ENCODE peak calls at places on chromosomes 7 and 10, in nine cellular contexts. M is fibroblast of the aortic adventitia, O is nephron progenitor cell, D is astrocyte of the spinal cord, K is breast epithelium, H is uterus, Z is hepatocyte, Q is mucosa of descending colon, A is left ventricle myocardium inferior. C is an unnamed sample.

GRCh38 chr10:986881-987634 is 1.2 kb upstream of the GTPBP4 start:
- DNase-seq in A (no peak), O (no peak), Z (no peak), M (peak; percentile 74), H (no peak), D (peak; percentile 74), Q (peak; percentile 38), K (no peak), C (no peak)

GRCh38 chr7:151599401-151600227 is 79.9 kb upstream of the RHEB start:
- DNase-seq in O (no peak), Q (no peak), A (no peak), M (peak; percentile 94), Z (peak; percentile 58), H (peak; percentile 63), K (no peak), D (peak; percentile 92), C (no peak)

GRCh38 chr7:146956853-146957252 is 840.3 kb downstream of the CNTNAP2 start:
- DNase-seq in K (no peak), D (peak; percentile 7), Q (no peak), O (no peak), Z (no peak), M (no peak), A (no peak), H (no peak), C (no peak)

GRCh38 chr10:59877191-59877671 is 29.1 kb downstream of the CCDC6 start:
- DNase-seq in Z (no peak), O (no peak), D (peak; percentile 60), Q (no peak), M (no peak), A (no peak), K (no peak), H (no peak), C (no peak)

GRCh38 chr10:130807096-130807495 is 504.4 kb downstream of the TCERG1L start:
- DNase-seq in O (no peak), Z (no peak), H (no peak), A (no peak), D (no peak), K (no peak), M (no peak), Q (no peak), C (no peak)

GRCh38 chr10:130021373-130021950 is 57.4 kb upstream of the EBF3 start:
- DNase-seq in K (no peak), D (peak; percentile 49), Z (no peak), A (no peak), M (peak; percentile 93), H (no peak), O (no peak), Q (no peak), C (no peak)

GRCh38 chr10:78165172-78165571 is 131.5 kb downstream of the RPS24 start:
- DNase-seq in A (no peak), M (no peak), H (no peak), K (no peak), Z (no peak), O (no peak), D (no peak), Q (no peak), C (no peak)

GRCh38 chr7:128835790-128836641 is 5.8 kb downstream of the FLNC start:
- DNase-seq in O (no peak), H (peak; percentile 70), D (peak; percentile 59), A (no peak), Z (no peak), K (no peak), Q (no peak), M (peak; percentile 65), C (no peak)

GRCh38 chr10:45421231-45422097 is 47.4 kb downstream of the ALOX5 start:
- DNase-seq in Z (no peak), K (no peak), D (no peak), O (no peak), M (no peak), H (no peak), A (no peak), Q (no peak), C (no peak)

GRCh38 chr7:102407910-102408309 is 11.7 kb downstream of the PRKRIP1 start:
- DNase-seq in A (no peak), Z (no peak), D (no peak), K (no peak), Q (no peak), O (no peak), H (no peak), M (no peak), C (no peak)

GRCh38 chr7:110177463-110177862 is 913.5 kb upstream of the LRRN3 start:
- DNase-seq in Z (no peak), Q (no peak), A (no peak), H (no peak), O (no peak), D (no peak), K (no peak), M (no peak), C (no peak)

GRCh38 chr10:104642311-104643022 is 1.4 kb downstream of the SORCS3 start:
- DNase-seq in A (no peak), O (peak; percentile 91), Q (no peak), Z (peak; percentile 80), M (peak; percentile 22), K (no peak), H (no peak), D (peak; percentile 12), C (peak; percentile 92)

GRCh38 chr7:144738708-144739314 is 97.0 kb downstream of the TPK1 start:
- DNase-seq in D (peak; percentile 31), A (no peak), O (no peak), Z (peak; percentile 43), Q (no peak), K (no peak), H (no peak), M (peak; percentile 59), C (no peak)

GRCh38 chr10:124162774-124163354 is 69.5 kb upstream of the CHST15 start:
- DNase-seq in K (no peak), O (no peak), H (no peak), M (no peak), D (no peak), Z (no peak), Q (no peak), A (no peak), C (no peak)

GRCh38 chr10:68826764-68827591 is at the start of gene STOX1:
- DNase-seq in H (peak; percentile 39), A (peak; percentile 47), Z (peak; percentile 88), D (peak; percentile 47), M (peak; percentile 27), Q (peak; percentile 82), O (peak; percentile 83), K (peak; percentile 62), C (peak; percentile 77)

DNA sequence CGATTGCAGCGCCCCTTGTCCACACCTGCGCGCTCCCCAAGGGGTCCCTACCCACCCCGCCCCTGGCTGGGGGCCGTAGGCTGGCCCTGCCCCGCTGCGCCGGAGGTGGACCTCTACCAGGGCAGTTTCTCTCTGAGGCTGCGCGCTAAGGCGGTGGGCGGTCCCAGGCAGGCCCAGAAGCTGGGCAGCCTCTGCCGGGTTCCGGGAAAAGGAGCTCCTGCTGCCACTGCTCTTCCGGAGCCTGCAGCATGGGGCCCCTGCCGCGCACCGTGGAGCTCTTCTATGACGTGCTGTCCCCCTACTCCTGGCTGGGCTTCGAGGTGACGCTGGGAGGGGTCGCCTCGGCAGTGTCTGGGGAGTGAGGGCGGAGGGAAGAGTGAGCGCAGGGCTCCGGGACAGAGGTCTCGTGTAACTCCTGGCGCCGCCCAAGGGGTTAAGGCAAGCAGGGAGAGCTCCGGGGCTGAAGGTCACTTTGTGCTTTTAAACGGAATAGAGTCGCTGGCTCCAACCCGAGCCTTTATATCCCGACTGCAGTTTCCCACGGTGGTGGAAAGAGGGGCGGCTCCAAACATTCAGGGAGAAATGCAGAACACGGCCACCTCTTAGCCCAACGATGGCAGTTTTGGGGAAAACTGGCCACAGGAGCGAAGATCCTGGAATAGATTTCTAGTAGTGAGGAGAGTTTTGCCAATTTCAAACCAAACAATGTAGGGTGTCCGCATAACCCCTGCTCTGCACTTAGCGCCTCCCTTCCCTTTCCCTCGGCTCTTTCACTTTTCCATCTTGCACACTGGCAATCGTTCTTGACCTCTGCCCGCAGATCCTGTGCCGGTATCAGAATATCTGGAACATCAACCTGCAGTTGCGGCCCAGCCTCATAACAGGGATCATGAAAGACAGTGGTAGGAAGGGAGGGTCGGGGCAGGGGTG is at the start of gene GSTK1:
- DNase-seq in D (peak; percentile 65), Q (peak; percentile 92), A (peak; percentile 90), Z (peak; percentile 90), H (peak; percentile 83), M (peak; percentile 63), O (peak; percentile 80), K (peak; percentile 84), C (peak; percentile 78)
- TF ChIP-seq CTCF in D (no peak), Q (no peak), A (no peak), Z (no peak), H (no peak), M (no peak), O (no peak), K (peak; percentile 6), C (no peak)

GRCh38 chr10:102101152-102101551 is 19.0 kb downstream of the LDB1 start:
- DNase-seq in H (no peak), D (no peak), O (no peak), K (no peak), M (no peak), Q (no peak), A (no peak), Z (no peak), C (no peak)
- TF ChIP-seq CTCF in H (no peak), D (no peak), O (no peak), K (no peak), M (no peak), Q (no peak), A (no peak), Z (no peak), C (no peak)

DNA sequence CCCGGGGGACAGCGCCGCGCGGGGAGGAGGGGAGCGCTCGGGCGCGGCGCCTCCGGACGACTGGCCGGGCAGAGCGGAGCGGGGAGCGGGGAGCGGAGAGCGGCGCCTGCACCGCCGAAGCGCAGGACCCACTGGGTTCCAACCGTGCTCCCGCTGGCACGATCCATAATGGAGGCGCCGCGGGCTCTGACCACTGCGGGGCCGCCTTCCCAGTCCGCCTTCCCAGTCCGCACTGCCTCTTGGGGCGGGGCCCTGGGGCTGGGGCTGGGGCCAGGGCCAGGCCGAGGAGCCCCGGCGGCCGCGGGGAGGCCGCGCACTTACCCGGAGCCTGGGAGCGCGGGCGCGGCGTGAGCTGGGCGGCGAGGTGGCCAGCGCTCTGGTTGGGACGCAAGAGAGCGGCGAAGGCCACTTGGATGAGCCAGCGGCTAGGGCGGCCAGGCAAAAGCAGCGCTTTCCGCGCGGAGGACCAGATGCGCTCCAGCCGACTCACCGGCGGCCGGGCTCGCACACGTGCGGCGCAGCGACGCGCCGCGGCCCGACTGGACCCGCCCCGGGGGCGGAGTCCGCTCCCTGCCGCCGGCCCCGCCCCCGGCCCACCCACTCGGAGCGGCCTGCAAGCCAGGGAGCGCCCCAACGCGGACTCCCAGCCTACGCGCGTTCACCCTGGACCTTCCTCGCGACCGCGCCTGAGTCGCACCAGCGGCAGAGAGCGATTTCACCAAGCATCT is at the start of gene PUS7:
- DNase-seq in H (peak; percentile 89), A (peak; percentile 91), O (peak; percentile 90), D (peak; percentile 91), Q (peak; percentile 93), M (peak; percentile 82), Z (peak; percentile 96), K (peak; percentile 84), C (peak; percentile 89)
- TF ChIP-seq CTCF in H (peak; percentile 7), A (no peak), O (no peak), D (no peak), Q (no peak), M (no peak), Z (no peak), K (no peak), C (no peak)

DNA sequence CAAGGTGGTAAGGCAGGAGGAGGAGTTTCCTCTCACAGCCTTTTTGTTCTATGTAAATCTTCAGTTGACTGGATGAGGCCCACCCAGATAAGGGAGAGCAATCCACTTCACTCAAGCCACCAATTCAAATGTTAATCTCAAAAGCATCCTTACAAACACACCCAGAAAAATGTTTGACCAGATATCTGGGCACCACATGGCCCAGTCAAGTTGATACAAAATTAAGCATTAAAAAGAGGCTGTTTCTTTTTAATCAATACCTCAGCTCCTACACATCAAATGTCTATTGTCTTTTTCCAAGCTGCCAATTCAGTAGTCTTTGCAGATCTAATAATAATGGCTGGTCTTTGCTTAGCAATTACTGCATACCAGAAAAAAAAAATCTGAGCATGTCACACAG is 18.0 kb upstream of the LYZL1 start:
- DNase-seq in A (no peak), M (no peak), H (no peak), Q (no peak), Z (no peak), D (no peak), O (no peak), K (no peak), C (no peak)
- TF ChIP-seq CTCF in A (no peak), M (no peak), H (no peak), Q (no peak), Z (no peak), D (no peak), O (no peak), K (no peak), C (no peak)